ENCODE peak calls at places on chromosomes 11 and 22, in seven cellular contexts. F is upper lobe of right lung; H is neural crest cell; Y is colonic mucosa; S is astrocyte; J is CD4-positive, alpha-beta T cell; D is AG09319. E is an unnamed sample.

GRCh38 chr22:23752090-23752691 is 1.3 kb upstream of the ZNF70 start:
- DNase-seq in F (no peak), H (no peak), Y (no peak), S (no peak), J (no peak), D (no peak), E (no peak)

GRCh38 chr22:49667236-49667635 is 160.4 kb downstream of the BRD1 start:
- DNase-seq in F (peak), H (no peak), Y (no peak), S (no peak), J (no peak), D (no peak), E (peak)

GRCh38 chr11:1153951-1154487 is 3.7 kb upstream of the MUC5AC start:
- DNase-seq in F (peak), H (no peak), Y (peak), S (peak), J (no peak), D (peak), E (peak)

GRCh38 chr11:131694526-131695424 is 324.4 kb downstream of the NTM start:
- DNase-seq in F (peak), H (peak), Y (peak), S (peak), J (peak), D (peak), E (peak)

GRCh38 chr11:2213384-2213842 is 41.8 kb upstream of the TH start:
- DNase-seq in F (peak), H (no peak), Y (peak), S (no peak), J (peak), D (no peak), E (no peak)

GRCh38 chr11:14529933-14530332 is 9.7 kb upstream of the PSMA1 start:
- DNase-seq in F (no peak), H (no peak), Y (no peak), S (no peak), J (no peak), D (no peak), E (no peak)

GRCh38 chr11:76453248-76453647 is 8.4 kb downstream of the EMSY start:
- DNase-seq in F (no peak), H (no peak), Y (no peak), S (no peak), J (no peak), D (no peak), E (no peak)

GRCh38 chr22:48662476-48663150 is 1165.1 kb downstream of the BRD1 start:
- DNase-seq in F (no peak), H (no peak), Y (no peak), S (no peak), J (no peak), D (no peak), E (no peak)

GRCh38 chr11:22677153-22677890 is 10.9 kb downstream of the GAS2 start:
- DNase-seq in F (no peak), H (no peak), Y (no peak), S (no peak), J (no peak), D (no peak), E (no peak)

GRCh38 chr11:33867996-33868645 is 23.8 kb downstream of the LMO2 start:
- DNase-seq in F (no peak), H (no peak), Y (no peak), S (no peak), J (no peak), D (no peak), E (no peak)

GRCh38 chr11:120392791-120393190 is 56.6 kb downstream of the ARHGEF12 start:
- DNase-seq in F (no peak), H (no peak), Y (no peak), S (peak), J (no peak), D (no peak), E (no peak)

GRCh38 chr22:29855611-29856181 is 17.6 kb upstream of the ASCC2 start:
- DNase-seq in F (no peak), H (no peak), Y (no peak), S (no peak), J (no peak), D (no peak), E (no peak)

GRCh38 chr22:49789289-49790141 is 38.2 kb downstream of the BRD1 start:
- DNase-seq in F (no peak), H (no peak), Y (peak), S (no peak), J (peak), D (no peak), E (peak)

GRCh38 chr22:25837288-25837900 is 95.4 kb downstream of the MYO18B start:
- DNase-seq in F (no peak), H (no peak), Y (no peak), S (no peak), J (no peak), D (no peak), E (no peak)

GRCh38 chr11:59221438-59221837 is 8.7 kb upstream of the MPEG1 start:
- DNase-seq in F (no peak), H (no peak), Y (no peak), S (no peak), J (no peak), D (peak), E (no peak)

GRCh38 chr22:48187272-48187855 is 1424.9 kb downstream of the TBC1D22A start:
- DNase-seq in F (no peak), H (no peak), Y (no peak), S (no peak), J (no peak), D (no peak), E (no peak)

GRCh38 chr11:76763573-76764348 is 19.4 kb upstream of the TSKU start:
- DNase-seq in F (no peak), H (no peak), Y (no peak), S (peak), J (no peak), D (peak), E (no peak)

GRCh38 chr11:259374-259773 is 18.8 kb upstream of the NLRP6 start:
- DNase-seq in F (no peak), H (no peak), Y (no peak), S (no peak), J (no peak), D (no peak), E (no peak)

GRCh38 chr11:70546179-70546940 is 148.0 kb downstream of the CTTN start:
- DNase-seq in F (peak), H (no peak), Y (no peak), S (no peak), J (no peak), D (no peak), E (no peak)

DNA sequence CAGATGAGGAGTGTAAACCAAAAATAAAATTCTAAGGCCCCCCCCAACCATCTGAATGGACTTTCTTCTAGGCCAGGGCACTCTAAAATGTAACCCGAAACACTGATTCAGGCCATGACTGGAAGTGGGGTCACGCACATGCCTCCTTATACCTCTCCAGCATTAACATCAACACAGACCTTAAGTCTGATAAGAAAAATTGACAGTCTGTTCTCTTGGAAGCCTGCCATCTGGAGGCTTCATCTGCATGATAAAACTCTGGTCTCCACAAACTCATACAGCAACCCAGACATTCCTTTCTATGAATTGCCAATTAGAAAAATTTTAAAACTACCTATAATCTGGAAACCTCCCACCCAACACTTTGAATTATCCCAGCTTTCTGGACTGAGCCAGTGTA is 3.9 kb upstream of the SERGEF start:
- DNase-seq in F (no peak), H (no peak), Y (no peak), S (no peak), J (no peak), D (no peak), E (no peak)
- TF ChIP-seq CTCF in F (no peak), H (no peak), Y (no peak), S (no peak), J (no peak), D (no peak), E (no peak)

GRCh38 chr11:116130122-116130521 is 625.9 kb upstream of the CADM1 start:
- DNase-seq in F (no peak), H (no peak), Y (no peak), S (no peak), J (no peak), D (no peak), E (no peak)
- TF ChIP-seq CTCF in F (no peak), H (no peak), Y (no peak), S (no peak), J (no peak), D (no peak), E (no peak)

GRCh38 chr11:124758355-124759267 is 3.5 kb downstream of the ESAM start:
- DNase-seq in F (peak), H (peak), Y (peak), S (peak), J (peak), D (peak), E (peak)
- TF ChIP-seq CTCF in F (peak), H (peak), Y (peak), S (peak), J (peak), D (peak), E (peak)

DNA sequence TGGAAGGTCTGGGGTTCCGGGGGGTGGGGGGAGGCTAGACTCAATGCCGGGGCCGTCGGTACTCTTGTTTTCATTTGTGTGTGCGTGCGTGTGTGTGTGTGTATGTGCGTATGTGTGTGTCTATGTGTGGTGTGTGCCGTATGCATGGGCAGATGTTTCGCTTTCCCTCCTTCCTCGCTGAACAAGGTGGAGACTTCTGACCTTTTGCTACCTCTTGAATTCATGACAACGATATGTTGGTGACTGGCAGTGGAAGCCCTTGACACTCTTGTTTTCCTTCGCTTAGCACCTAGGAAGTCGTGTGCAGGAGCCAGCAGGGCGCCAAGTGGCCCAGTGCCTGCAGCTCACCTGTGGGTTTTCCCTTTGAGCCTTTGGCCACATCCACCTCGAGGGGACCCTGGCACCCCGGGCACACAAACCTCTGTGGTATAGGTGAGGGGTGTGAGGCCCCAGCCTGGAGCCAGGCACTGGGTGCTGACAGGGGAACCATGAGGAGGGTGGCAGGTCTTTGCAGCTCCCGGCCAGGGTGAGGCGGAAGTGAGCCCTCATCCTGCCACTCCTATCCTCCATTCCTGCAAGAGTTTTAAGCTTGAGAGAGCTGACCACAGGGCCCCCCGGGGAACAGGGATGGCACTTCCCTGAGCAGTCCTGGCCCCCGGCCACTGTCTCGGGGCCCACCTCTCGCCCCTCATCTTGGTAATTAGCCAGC is 19.3 kb upstream of the TMEM191C start:
- DNase-seq in F (peak), H (no peak), Y (no peak), S (no peak), J (no peak), D (no peak), E (peak)
- TF ChIP-seq CTCF in F (no peak), H (peak), Y (no peak), S (no peak), J (no peak), D (peak), E (no peak)

GRCh38 chr22:20206709-20207215 is 55.9 kb upstream of the CCDC188 start:
- DNase-seq in F (peak), H (no peak), Y (peak), S (no peak), J (no peak), D (no peak), E (no peak)
- TF ChIP-seq CTCF in F (no peak), H (no peak), Y (no peak), S (no peak), J (no peak), D (no peak), E (no peak)

DNA sequence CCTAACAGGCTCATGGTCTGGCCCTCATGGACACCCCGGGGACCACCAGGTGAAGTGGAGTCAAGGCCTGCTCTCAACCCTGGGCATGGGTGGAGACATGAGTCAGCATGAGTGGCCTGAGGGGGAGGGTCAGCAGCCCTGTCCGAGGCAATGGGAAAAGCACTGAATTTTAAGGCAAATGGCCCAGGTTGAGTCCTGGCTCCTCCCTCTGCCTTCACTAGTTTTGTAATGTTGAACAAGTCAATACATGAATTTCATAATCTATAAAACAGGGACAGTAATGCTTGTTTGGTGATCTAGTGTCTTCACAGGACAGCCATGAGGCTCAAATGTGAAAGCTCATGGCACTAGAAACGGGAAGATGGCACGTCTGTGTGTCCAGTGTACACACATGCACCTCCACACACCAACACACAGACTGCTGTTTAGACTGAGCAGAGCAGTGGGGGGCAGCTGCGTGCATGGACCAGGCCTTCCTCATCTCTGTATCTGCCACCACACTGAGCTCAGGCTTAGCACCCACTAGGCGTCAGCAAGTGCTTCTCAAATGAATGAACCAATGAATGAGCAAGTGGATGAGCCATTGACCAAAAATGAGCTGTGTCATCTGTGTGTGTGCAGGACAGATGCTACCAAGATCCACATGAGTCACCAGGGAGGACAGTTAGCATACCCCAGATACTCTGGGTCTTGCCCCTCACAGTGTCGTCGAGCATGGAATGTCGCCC is 63.4 kb downstream of the NRXN2 start:
- DNase-seq in F (no peak), H (no peak), Y (no peak), S (peak), J (no peak), D (peak), E (no peak)
- TF ChIP-seq CTCF in F (no peak), H (no peak), Y (no peak), S (no peak), J (no peak), D (peak), E (no peak)

GRCh38 chr11:93783767-93784151 is 323 bp upstream of the MED17 start:
- DNase-seq in F (no peak), H (no peak), Y (no peak), S (no peak), J (no peak), D (no peak), E (no peak)
- TF ChIP-seq CTCF in F (no peak), H (peak), Y (peak), S (no peak), J (peak), D (no peak), E (peak)

GRCh38 chr11:119152604-119153003 is 3.8 kb downstream of the ABCG4 start:
- DNase-seq in F (no peak), H (no peak), Y (no peak), S (no peak), J (no peak), D (no peak), E (no peak)

GRCh38 chr11:119154178-119154577 is 5.3 kb downstream of the ABCG4 start:
- DNase-seq in F (peak), H (no peak), Y (no peak), S (no peak), J (no peak), D (no peak), E (no peak)

GRCh38 chr11:119152043-119152442 is 3.2 kb downstream of the ABCG4 start:
- DNase-seq in F (no peak), H (no peak), Y (no peak), S (no peak), J (no peak), D (no peak), E (no peak)

GRCh38 chr11:119155733-119156492 is 7.1 kb downstream of the ABCG4 start:
- DNase-seq in F (no peak), H (no peak), Y (peak), S (no peak), J (no peak), D (no peak), E (peak)

DNA sequence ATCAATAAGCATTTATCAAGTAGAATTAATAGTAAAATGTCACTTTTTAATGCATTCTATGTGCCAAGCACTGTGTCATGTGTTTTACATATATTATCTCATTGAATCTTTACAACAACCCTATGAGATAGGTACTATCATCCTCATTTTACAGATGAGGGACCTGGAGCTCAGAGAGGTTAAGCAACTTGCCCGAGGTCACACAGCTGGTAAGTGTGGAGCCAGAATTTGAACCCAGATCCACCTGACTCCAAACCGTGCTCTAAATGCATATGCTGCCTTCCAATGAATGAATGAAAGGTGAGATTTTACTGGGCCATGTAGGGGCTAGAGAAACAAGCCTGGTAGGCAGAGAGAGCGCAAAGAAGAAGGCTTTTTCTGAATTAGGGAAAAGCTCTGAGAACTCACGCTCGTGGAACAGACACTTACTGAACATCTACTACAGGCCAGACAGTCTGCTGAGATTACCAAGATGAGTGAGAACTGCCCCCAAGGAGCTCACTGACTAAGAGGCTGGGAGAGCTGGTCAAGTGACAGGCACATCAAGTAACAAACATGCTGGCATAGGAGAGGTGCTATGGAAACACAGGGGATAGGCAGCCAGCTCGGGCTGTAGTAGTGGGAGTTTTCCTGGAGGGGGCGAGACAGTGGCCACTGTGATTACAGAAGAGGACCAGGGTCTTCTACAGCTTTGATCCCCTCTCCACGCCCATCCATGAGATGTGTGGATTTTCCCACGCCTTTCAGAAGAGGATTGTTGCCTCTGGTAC is 4.4 kb downstream of the ABCG4 start:
- DNase-seq in F (no peak), H (no peak), Y (no peak), S (no peak), J (no peak), D (no peak), E (peak)
- TF ChIP-seq CTCF in F (no peak), H (no peak), Y (no peak), S (no peak), J (no peak), D (no peak), E (no peak)